ENCODE peak calls at places on chromosomes 4 and X, in five cellular contexts. U is M059J, D is IMR-90, Y is RCC 7860, V is adipocyte. B is an unnamed sample.

GRCh38 chr4:10552591-10553280 is 95.5 kb upstream of the ZNF518B start:
- DNase-seq in V (no peak), D (no peak), U (no peak), Y (no peak), B (no peak)

GRCh38 chr4:111530446-111530845 is 614.8 kb upstream of the FAM241A start:
- DNase-seq in V (no peak), Y (no peak), U (no peak), D (peak), B (no peak)

GRCh38 chr4:22607382-22607781 is 85.4 kb upstream of the GBA3 start:
- DNase-seq in Y (peak), V (peak), U (peak), D (peak), B (no peak)

GRCh38 chr4:121764303-121764701 is 662 bp downstream of the SMIM43 start:
- DNase-seq in V (no peak), Y (no peak), U (no peak), D (no peak), B (no peak)

GRCh38 chr4:165208741-165209388 is 1.5 kb downstream of the KLHL2 start:
- DNase-seq in U (peak), Y (no peak), D (no peak), V (no peak), B (no peak)

GRCh38 chrX:87397103-87397886 is 120.3 kb upstream of the KLHL4 start:
- DNase-seq in D (no peak), V (no peak), Y (no peak), U (peak), B (no peak)

GRCh38 chr4:123291329-123291728 is 105.3 kb upstream of the SPRY1 start:
- DNase-seq in V (no peak), Y (no peak), U (no peak), D (no peak), B (no peak)

GRCh38 chr4:3458371-3458770 is 4.7 kb upstream of the DOK7 start:
- DNase-seq in U (no peak), Y (no peak), D (no peak), V (no peak), B (no peak)

GRCh38 chr4:74640111-74640903 is 154.0 kb downstream of the BTC start:
- DNase-seq in Y (peak), U (peak), D (peak), V (peak), B (no peak)

GRCh38 chr4:3719836-3720235 is 46.3 kb upstream of the ADRA2C start:
- DNase-seq in V (no peak), Y (no peak), D (no peak), U (no peak), B (no peak)

GRCh38 chr4:7660640-7661039 is 225.9 kb upstream of the PSAPL1 start:
- DNase-seq in Y (no peak), U (no peak), D (no peak), V (no peak), B (no peak)

GRCh38 chr4:64271601-64272081 is 137.6 kb downstream of the TECRL start:
- DNase-seq in Y (peak), U (peak), D (no peak), V (no peak), B (no peak)

GRCh38 chr4:87120411-87121162 is 99.8 kb downstream of the KLHL8 start:
- DNase-seq in D (peak), U (no peak), V (no peak), Y (peak), B (no peak)

GRCh38 chr4:5821665-5822358 is 71.1 kb downstream of the CRMP1 start:
- DNase-seq in D (no peak), U (no peak), Y (no peak), V (peak), B (no peak)

GRCh38 chr4:141439223-141439622 is 197.2 kb upstream of the IL15 start:
- DNase-seq in V (no peak), U (no peak), D (no peak), Y (no peak), B (no peak)

GRCh38 chr4:184792950-184793555 is 32.7 kb downstream of the ACSL1 start:
- DNase-seq in V (peak), U (peak), Y (peak), D (peak), B (no peak)

GRCh38 chrX:140050906-140051305 is 85.6 kb upstream of the CXorf66 start:
- DNase-seq in V (peak), Y (no peak), U (peak), D (peak), B (no peak)

GRCh38 chrX:24515447-24515846 is 50.4 kb downstream of the PDK3 start:
- DNase-seq in D (peak), V (peak), U (no peak), Y (no peak), B (no peak)

GRCh38 chr4:141788169-141788915 is 152.0 kb downstream of the IL15 start:
- DNase-seq in D (peak), V (peak), U (no peak), Y (no peak), B (no peak)

GRCh38 chrX:33840176-33840575 is 291.9 kb downstream of the FAM47A start:
- DNase-seq in Y (no peak), D (no peak), V (no peak), U (no peak), B (no peak)

GRCh38 chrX:120680090-120680489 is 50.2 kb upstream of the C1GALT1C1 start:
- DNase-seq in Y (no peak), U (no peak), V (no peak), D (no peak), B (no peak)

GRCh38 chr4:6440506-6441201 is 31.8 kb downstream of the PPP2R2C start:
- DNase-seq in V (no peak), D (no peak), U (no peak), Y (no peak), B (no peak)

GRCh38 chrX:51892921-51893745 is at the start of gene MAGED1:
- DNase-seq in D (peak), U (peak), Y (peak), V (peak), B (peak)

GRCh38 chr4:185717018-185717726 is 94.8 kb downstream of the SORBS2 start:
- DNase-seq in Y (peak), V (no peak), U (no peak), D (no peak), B (no peak)

GRCh38 chr4:28490669-28491068 is 1630.0 kb downstream of the STIM2 start:
- DNase-seq in Y (no peak), V (no peak), U (peak), D (peak), B (no peak)

GRCh38 chr4:122832732-122833131 is 6.1 kb downstream of the FGF2 start:
- DNase-seq in U (peak), Y (no peak), V (peak), D (peak), B (no peak)

GRCh38 chr4:3215256-3215655 is 33.7 kb upstream of the MSANTD1 start:
- DNase-seq in D (no peak), Y (no peak), V (no peak), U (no peak), B (no peak)

B was measured in GM12891.